ENCODE peak calls at places on chromosomes 4 and X, in nine cellular contexts. X is H1, Y is transverse colon, T is SK-N-SH, J is sigmoid colon, K is A549, Z is tibial nerve, U is upper lobe of left lung, D is stomach. C is an unnamed sample.

GRCh38 chr4:159504634-159505033 is 401.8 kb downstream of the RAPGEF2 start:
- DNase-seq in X (no peak), Y (no peak), T (no peak), J (no peak), K (no peak), Z (no peak), U (peak; percentile 50), D (no peak), C (no peak)

GRCh38 chrX:12891915-12892506 is 14.4 kb upstream of the TLR8 start:
- DNase-seq in X (no peak), Y (no peak), T (no peak), J (no peak), K (no peak), Z (no peak), U (no peak), D (no peak), C (no peak)

GRCh38 chr4:4386736-4387392 is at the start of gene NSG1:
- DNase-seq in X (no peak), Y (no peak), T (no peak), J (no peak), K (peak; percentile 13), Z (no peak), U (no peak), D (no peak), C (no peak)

GRCh38 chrX:81114757-81115156 is 87.0 kb downstream of the HMGN5 start:
- DNase-seq in X (no peak), Y (no peak), T (no peak), J (no peak), K (no peak), Z (no peak), U (no peak), D (no peak), C (no peak)

GRCh38 chr4:106273831-106274230 is 42.2 kb downstream of the TBCK start:
- DNase-seq in X (no peak), Y (no peak), T (no peak), J (no peak), K (no peak), Z (no peak), U (no peak), D (no peak), C (no peak)

GRCh38 chr4:160811956-160812355 is 1351.8 kb downstream of the FSTL5 start:
- DNase-seq in X (no peak), Y (no peak), T (no peak), J (no peak), K (no peak), Z (no peak), U (no peak), D (no peak), C (no peak)

GRCh38 chr4:7932333-7932732 is 7.3 kb downstream of the AFAP1 start:
- DNase-seq in X (no peak), Y (no peak), T (no peak), J (no peak), K (no peak), Z (no peak), U (no peak), D (no peak), C (no peak)

GRCh38 chrX:108122748-108123147 is 31.2 kb downstream of the ATG4A start:
- DNase-seq in X (no peak), Y (no peak), T (no peak), J (no peak), K (no peak), Z (no peak), U (no peak), D (no peak), C (no peak)

GRCh38 chr4:126451237-126451885 is 1136.6 kb downstream of the FAT4 start:
- DNase-seq in X (no peak), Y (no peak), T (no peak), J (no peak), K (no peak), Z (no peak), U (no peak), D (no peak), C (no peak)

DNA sequence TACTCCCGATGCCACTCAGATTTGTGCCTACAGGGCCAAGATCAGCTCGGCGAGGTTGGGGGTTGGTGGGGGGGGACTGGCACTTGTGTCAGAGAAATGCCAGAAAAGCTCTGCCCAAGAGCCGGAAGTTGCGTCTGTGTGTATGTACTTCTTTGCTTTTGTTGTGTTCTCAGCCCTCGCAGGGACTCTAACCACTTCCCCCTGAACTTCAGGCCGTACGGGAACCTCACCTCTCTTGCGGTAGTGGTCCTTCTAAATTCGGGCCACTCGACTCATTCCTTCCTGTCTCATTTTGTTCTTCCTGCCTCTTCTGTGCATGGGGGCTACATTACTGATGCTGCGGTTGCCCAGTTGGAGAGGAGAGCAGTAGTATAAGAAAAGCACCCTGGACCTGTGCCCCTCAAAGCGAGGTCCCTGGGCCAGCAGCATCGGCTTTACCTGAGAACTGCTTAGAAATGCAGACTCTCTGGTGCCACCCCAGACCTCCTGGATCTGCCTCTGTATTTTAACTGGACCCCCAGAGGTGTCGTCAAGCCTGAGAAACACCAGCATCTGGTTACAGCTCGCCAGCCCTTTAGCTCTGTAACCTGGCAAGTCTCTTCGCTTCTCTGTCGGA is 146.3 kb upstream of the RPS6KA3 start:
- DNase-seq in X (no peak), Y (peak; percentile 34), T (no peak), J (no peak), K (no peak), Z (no peak), U (peak; percentile 60), D (peak; percentile 29), C (no peak)
- TF ChIP-seq EP300 in X (no peak), Y (no peak), T (no peak), J (no peak), K (no peak), Z (no peak), U (no peak), D (no peak), C (no peak)

GRCh38 chr4:113621633-113622032 is 139.9 kb downstream of the CAMK2D start:
- DNase-seq in X (no peak), Y (no peak), T (no peak), J (no peak), K (no peak), Z (no peak), U (no peak), D (no peak), C (no peak)
- H3K27ac ChIP-seq in X (no peak overlapping the region), Y (peak overlapping the region; percentile 28), T (no peak overlapping the region), J (no peak overlapping the region), K (no peak overlapping the region), Z (no peak overlapping the region), U (no peak overlapping the region), D (no peak overlapping the region), C (no peak overlapping the region)

GRCh38 chrX:39815621-39816020 is 282.1 kb downstream of the BCOR start:
- DNase-seq in X (no peak), Y (no peak), T (no peak), J (no peak), K (no peak), Z (no peak), U (no peak), D (no peak), C (no peak)

GRCh38 chrX:39818750-39819149 is 279.0 kb downstream of the BCOR start:
- DNase-seq in X (no peak), Y (no peak), T (no peak), J (no peak), K (no peak), Z (no peak), U (no peak), D (no peak), C (no peak)

GRCh38 chrX:39814391-39814790 is 283.4 kb downstream of the BCOR start:
- DNase-seq in X (no peak), Y (peak; percentile 27), T (no peak), J (no peak), K (peak; percentile 38), Z (no peak), U (no peak), D (no peak), C (no peak)

GRCh38 chrX:39818071-39818470 is 279.7 kb downstream of the BCOR start:
- DNase-seq in X (no peak), Y (no peak), T (peak; percentile 70), J (no peak), K (no peak), Z (no peak), U (no peak), D (no peak), C (no peak)

GRCh38 chrX:39816871-39817731 is 280.7 kb downstream of the BCOR start:
- DNase-seq in X (peak; percentile 74), Y (no peak), T (no peak), J (no peak), K (no peak), Z (no peak), U (no peak), D (no peak), C (no peak)
- TF ChIP-seq EP300 in X (peak; percentile 75), Y (no peak), T (no peak), J (no peak), K (no peak), Z (no peak), U (no peak), D (no peak), C (no peak)

DNA sequence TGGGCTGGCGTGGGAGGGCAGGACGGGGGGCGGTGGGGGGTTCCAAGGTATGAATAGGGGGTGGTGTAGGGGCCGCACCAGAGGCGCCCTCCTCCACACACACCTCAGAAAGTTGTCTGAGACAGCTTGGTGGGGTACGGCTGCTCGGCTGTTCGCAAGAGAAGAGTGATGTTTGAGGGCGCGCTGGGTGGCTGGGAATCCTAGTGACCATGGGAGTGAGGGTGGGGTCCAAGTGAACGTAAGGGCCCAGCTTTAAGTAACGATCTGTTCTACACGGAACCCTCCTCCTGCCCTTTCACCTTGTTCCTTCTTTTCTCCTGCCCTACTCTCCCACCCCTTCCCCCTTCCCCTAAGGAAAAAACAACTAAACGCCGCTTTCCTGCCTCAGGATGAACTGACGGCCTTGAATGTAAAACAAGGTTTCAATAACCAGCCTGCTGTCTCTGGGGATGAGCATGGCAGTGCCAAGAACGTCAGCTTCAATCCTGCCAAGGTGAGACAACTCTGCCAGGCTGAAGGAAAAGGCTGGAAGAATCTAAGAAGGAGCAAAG is 664 bp downstream of the MED12 start:
- DNase-seq in X (no peak), Y (no peak), T (no peak), J (no peak), K (no peak), Z (no peak), U (no peak), D (no peak), C (no peak)
- H3K27ac ChIP-seq in X (no peak overlapping the region), Y (peak overlapping the region; percentile 90), T (no peak overlapping the region), J (peak overlapping the region; percentile 82), K (peak overlapping the region; percentile 98), Z (peak overlapping the region; percentile 55), U (peak overlapping the region; percentile 91), D (peak overlapping the region; percentile 87), C (peak overlapping the region; percentile 82)

DNA sequence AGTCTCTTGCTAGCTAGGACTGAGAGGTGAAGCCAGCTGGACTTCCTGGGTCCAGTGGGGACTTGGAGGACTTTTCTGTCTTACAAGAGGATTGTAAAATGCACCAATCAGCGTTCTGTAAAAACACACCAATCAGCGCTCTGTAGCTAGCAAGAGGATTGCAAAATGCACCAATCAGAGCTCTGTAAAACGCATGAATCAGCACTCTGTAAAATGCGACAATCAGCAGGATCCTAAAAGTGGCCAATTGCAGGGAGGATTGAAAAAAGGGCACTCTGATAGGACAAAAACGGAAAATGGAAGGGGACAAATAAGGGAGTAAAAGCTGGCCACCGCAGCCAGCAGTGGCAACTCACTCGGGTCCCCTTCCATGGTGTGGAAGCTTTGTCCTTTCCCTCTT is 65.6 kb upstream of the DUSP21 start:
- DNase-seq in X (no peak), Y (no peak), T (no peak), J (no peak), K (peak; percentile 1), Z (no peak), U (no peak), D (no peak), C (no peak)
- TF ChIP-seq EP300 in X (no peak), Y (no peak), T (no peak), J (no peak), K (no peak), Z (no peak), U (no peak), D (no peak), C (no peak)